ENCODE peak calls at places on chromosomes 4 and X, in eight cellular contexts. F is upper lobe of left lung, W is stomach, J is IMR-90, E is vagina, G is transverse colon, U is body of pancreas, I is A549. B is an unnamed sample.
A peak's percentile ranks its signal among the peaks of the same experiment; 100 is the strongest.

GRCh38 chrX:154819771-154820341 is 14.6 kb upstream of the MPP1 start:
- DNase-seq in I (no peak), G (no peak), W (no peak), F (no peak), E (no peak), J (no peak), U (no peak), B (no peak)

GRCh38 chr4:170259631-170260153 is 169.9 kb upstream of the AADAT start:
- DNase-seq in J (peak; percentile 60), E (no peak), I (peak; percentile 86), F (peak; percentile 78), W (peak; percentile 74), U (peak; percentile 88), G (peak; percentile 89), B (peak; percentile 83)

GRCh38 chr4:126718161-126718560 is 914.6 kb upstream of the INTU start:
- DNase-seq in W (no peak), G (no peak), F (no peak), I (no peak), J (peak; percentile 32), U (no peak), E (no peak), B (no peak)

GRCh38 chrX:31497086-31497485 is 425.2 kb upstream of the FTHL17 start:
- DNase-seq in G (no peak), E (no peak), J (peak; percentile 48), I (no peak), U (no peak), W (no peak), F (no peak), B (no peak)

GRCh38 chrX:30580641-30581040 is 3.1 kb upstream of the TASL start:
- DNase-seq in E (no peak), G (no peak), W (no peak), U (no peak), J (no peak), I (no peak), F (no peak), B (no peak)

GRCh38 chrX:44232100-44232499 is 111.4 kb downstream of the EFHC2 start:
- DNase-seq in G (no peak), U (no peak), W (no peak), J (no peak), F (no peak), E (no peak), I (no peak), B (no peak)

GRCh38 chrX:125131146-125131545 is 188.5 kb upstream of the TEX13C start:
- DNase-seq in G (no peak), I (peak; percentile 20), J (no peak), E (no peak), W (no peak), U (no peak), F (no peak), B (no peak)

GRCh38 chr4:78131403-78131802 is 74.3 kb downstream of the FRAS1 start:
- DNase-seq in E (no peak), I (no peak), J (no peak), F (no peak), U (no peak), W (no peak), G (no peak), B (no peak)

GRCh38 chrX:154748712-154749339 is 2.1 kb downstream of the GAB3 start:
- DNase-seq in U (peak; percentile 42), F (peak; percentile 64), W (no peak), I (peak; percentile 56), E (no peak), G (no peak), J (peak; percentile 50), B (no peak)

GRCh38 chr4:186719925-186720694 is 3.5 kb downstream of the FAT1 start:
- DNase-seq in U (no peak), G (no peak), W (no peak), I (peak; percentile 81), F (no peak), E (no peak), J (no peak), B (no peak)

GRCh38 chrX:69082753-69083150 is 82.5 kb downstream of the PJA1 start:
- DNase-seq in U (no peak), G (no peak), F (no peak), W (no peak), J (no peak), E (no peak), I (no peak), B (no peak)

GRCh38 chrX:115582035-115582870 is 21.3 kb downstream of the PLS3 start:
- DNase-seq in G (no peak), J (no peak), E (no peak), W (no peak), I (no peak), U (no peak), F (no peak), B (no peak)

GRCh38 chrX:135490979-135491514 is 29.4 kb upstream of the INTS6L start:
- DNase-seq in F (no peak), I (no peak), G (no peak), J (no peak), E (no peak), W (no peak), U (no peak), B (no peak)

GRCh38 chr4:52574036-52574435 is 85.1 kb downstream of the USP46 start:
- DNase-seq in J (peak; percentile 19), F (no peak), E (no peak), W (no peak), I (no peak), G (no peak), U (no peak), B (no peak)

DNA sequence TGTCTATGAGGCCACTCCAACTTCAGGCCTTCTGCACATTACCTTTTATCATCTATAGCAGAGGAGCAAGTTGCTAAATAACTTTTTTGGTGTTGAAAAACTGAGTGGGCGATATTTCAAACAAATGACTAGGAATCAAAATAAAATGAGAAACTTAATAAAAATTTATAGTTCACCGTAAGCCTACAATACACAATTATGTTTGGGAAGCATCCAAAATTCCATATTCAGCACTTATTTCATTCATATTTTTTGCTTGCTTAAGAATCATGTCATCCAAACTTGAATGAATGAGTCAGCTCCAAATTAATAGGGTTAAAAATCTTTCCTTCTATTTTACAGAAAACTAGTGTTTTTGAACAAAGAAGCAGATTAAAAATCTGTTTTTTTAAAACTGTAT is 119.1 kb downstream of the SH3RF1 start:
- DNase-seq in G (no peak), F (no peak), I (no peak), J (peak; percentile 86), U (no peak), E (no peak), W (no peak), B (no peak)
- TF ChIP-seq POLR2A in G (no peak), F (no peak), I (no peak), J (no peak), U (no peak), E (no peak), W (no peak), B (no peak)

GRCh38 chr4:151099976-151100417 is 569 bp downstream of the RPS3A start:
- DNase-seq in G (no peak), W (no peak), U (no peak), F (no peak), E (no peak), I (no peak), J (peak; percentile 25), B (no peak)

GRCh38 chr4:151097759-151098158 is 1.7 kb upstream of the RPS3A start:
- DNase-seq in G (no peak), U (no peak), W (no peak), J (no peak), F (no peak), E (no peak), I (no peak), B (no peak)

GRCh38 chr4:151098191-151098590 is 1.2 kb upstream of the RPS3A start:
- DNase-seq in U (peak; percentile 19), G (peak; percentile 10), W (no peak), E (no peak), I (no peak), J (no peak), F (peak; percentile 28), B (no peak)

GRCh38 chr4:151100517-151100916 is 1.1 kb downstream of the RPS3A start:
- DNase-seq in I (no peak), F (no peak), U (no peak), J (no peak), W (no peak), G (no peak), E (no peak), B (no peak)

GRCh38 chr4:151099226-151099975 is at the start of gene RPS3A:
- DNase-seq in I (peak; percentile 97), U (peak; percentile 98), F (peak; percentile 98), G (peak; percentile 97), J (peak; percentile 98), W (peak; percentile 97), E (peak; percentile 98), B (peak; percentile 97)
- TF ChIP-seq POLR2A in I (peak; percentile 80), U (peak; percentile 95), F (peak; percentile 89), G (peak; percentile 89), J (peak; percentile 97), W (no peak), E (peak; percentile 65), B (peak; percentile 74)

GRCh38 chr4:184818216-184818564 is 7.6 kb downstream of the ACSL1 start:
- DNase-seq in W (no peak), J (no peak), E (no peak), U (no peak), I (no peak), F (no peak), G (no peak), B (no peak)

GRCh38 chr4:184822356-184822755 is 3.4 kb downstream of the ACSL1 start:
- DNase-seq in J (no peak), F (no peak), G (no peak), W (no peak), U (no peak), E (no peak), I (no peak), B (no peak)

GRCh38 chr4:184821242-184821641 is 4.5 kb downstream of the ACSL1 start:
- DNase-seq in E (no peak), I (no peak), W (no peak), U (no peak), G (no peak), F (no peak), J (no peak), B (no peak)

GRCh38 chr4:184817494-184818215 is 8.1 kb downstream of the ACSL1 start:
- DNase-seq in E (no peak), U (no peak), G (no peak), F (no peak), W (no peak), J (no peak), I (no peak), B (no peak)

GRCh38 chr4:184819786-184820185 is 6.0 kb downstream of the ACSL1 start:
- DNase-seq in I (no peak), G (no peak), J (no peak), W (no peak), U (no peak), F (no peak), E (no peak), B (peak; percentile 74)
- TF ChIP-seq POLR2A in I (no peak), G (no peak), J (no peak), W (no peak), U (no peak), F (peak; percentile 52), E (no peak), B (peak; percentile 39)

DNA sequence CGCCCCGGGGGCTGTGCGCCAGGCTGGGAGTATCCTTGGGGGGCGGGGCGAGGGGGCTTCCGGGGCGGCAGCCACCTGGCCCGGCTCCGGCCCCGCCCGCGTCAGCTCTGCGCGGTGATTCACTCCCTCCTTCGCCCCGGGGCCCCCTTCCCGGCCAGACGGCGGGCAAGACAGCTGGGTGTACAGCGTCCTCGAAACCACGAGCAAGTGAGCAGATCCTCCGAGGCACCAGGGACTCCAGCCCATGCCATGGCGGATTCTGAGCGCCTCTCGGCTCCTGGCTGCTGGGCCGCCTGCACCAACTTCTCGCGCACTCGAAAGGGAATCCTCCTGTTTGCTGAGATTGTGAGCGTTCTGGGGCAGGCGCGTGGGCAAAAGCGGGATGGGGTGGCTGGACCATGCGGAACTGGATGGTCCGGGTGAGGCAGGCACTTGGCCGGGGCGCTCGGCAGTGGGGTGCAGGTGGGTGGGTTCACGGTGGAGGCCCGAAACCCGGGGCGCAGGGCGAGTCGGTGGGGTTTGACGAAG is at the start of gene PLP2:
- DNase-seq in G (peak; percentile 79), W (peak; percentile 58), E (no peak), U (peak; percentile 64), I (peak; percentile 66), J (peak; percentile 40), F (peak; percentile 67), B (peak; percentile 48)
- TF ChIP-seq POLR2A in G (peak; percentile 72), W (no peak), E (peak; percentile 31), U (peak; percentile 72), I (peak; percentile 68), J (peak; percentile 60), F (peak; percentile 55), B (peak; percentile 16)